ENCODE peak calls at places on chromosome 1, in ten cellular contexts. U is NCI-H1092 treated with DMSO at 0.1 percent for 48 hours; M is H54; T is stimulated activated CD8-positive, alpha-beta memory T cell treated with anti-CD3 and anti-CD28 coated beads, Interleukin-15, amount 100 ng/mL, for 24 hours; B is dermis blood vessel endothelial cell; Q is EH; S is activated gamma-delta T cell treated with anti-CD3 and anti-CD28 coated beads, Interleukin-2, amount 50 U/mL, for 16 hours; Y is psoas muscle; I is M059J; O is RPMI8226. A is an unnamed sample.

GRCh38 chr1:108661030-108661609 is at the start of gene HENMT1:
- DNase-seq in U (peak), M (no peak), T (peak), B (peak), Q (peak), S (peak), Y (peak), I (no peak), O (peak), A (peak)

GRCh38 chr1:74113333-74113732 is 84.6 kb downstream of the LRRIQ3 start:
- DNase-seq in U (no peak), M (no peak), T (no peak), B (no peak), Q (no peak), S (no peak), Y (no peak), I (no peak), O (no peak), A (no peak)

GRCh38 chr1:227939791-227940771 is 7.7 kb downstream of the WNT9A start:
- DNase-seq in U (no peak), M (no peak), T (no peak), B (no peak), Q (no peak), S (no peak), Y (no peak), I (no peak), O (peak), A (no peak)

GRCh38 chr1:236689713-236690569 is 3.6 kb downstream of the ACTN2 start:
- DNase-seq in U (no peak), M (no peak), T (no peak), B (no peak), Q (no peak), S (no peak), Y (peak), I (no peak), O (no peak), A (no peak)

GRCh38 chr1:162416909-162417308 is 5.0 kb upstream of the SH2D1B start:
- DNase-seq in U (no peak), M (no peak), T (no peak), B (no peak), Q (no peak), S (no peak), Y (no peak), I (no peak), O (no peak), A (no peak)

GRCh38 chr1:153549741-153550397 is 811 bp upstream of the S100A3 start:
- DNase-seq in U (no peak), M (no peak), T (no peak), B (no peak), Q (no peak), S (no peak), Y (no peak), I (no peak), O (no peak), A (no peak)

GRCh38 chr1:87805661-87806376 is 477.1 kb downstream of the LMO4 start:
- DNase-seq in U (no peak), M (no peak), T (no peak), B (peak), Q (peak), S (no peak), Y (no peak), I (peak), O (no peak), A (no peak)

GRCh38 chr1:214640431-214641213 is 37.6 kb downstream of the CENPF start:
- DNase-seq in U (no peak), M (no peak), T (no peak), B (no peak), Q (peak), S (no peak), Y (no peak), I (no peak), O (no peak), A (no peak)

GRCh38 chr1:108591471-108591870 is 31.6 kb downstream of the EEIG2 start:
- DNase-seq in U (no peak), M (no peak), T (no peak), B (no peak), Q (no peak), S (no peak), Y (no peak), I (peak), O (no peak), A (no peak)

GRCh38 chr1:93999806-94000205 is 90.6 kb upstream of the GCLM start:
- DNase-seq in U (no peak), M (no peak), T (no peak), B (no peak), Q (no peak), S (no peak), Y (no peak), I (no peak), O (no peak), A (peak)

GRCh38 chr1:44798481-44799365 is 1.5 kb upstream of the PLK3 start:
- DNase-seq in U (peak), M (no peak), T (no peak), B (no peak), Q (no peak), S (no peak), Y (no peak), I (no peak), O (no peak), A (no peak)

A was measured in AML-193.